ENCODE peak calls at places on chromosomes 4 and X, in four cellular contexts. R is HCT116, G is endothelial cell of umbilical vein, A is A549. B is an unnamed sample.

GRCh38 chrX:71111141-71111843 is at the start of gene IL2RG:
- DNase-seq in R (no peak), A (no peak), G (no peak), B (no peak)

GRCh38 chr4:74054483-74055032 is 16.1 kb upstream of the CXCL3 start:
- DNase-seq in R (no peak), G (no peak), A (no peak), B (no peak)

GRCh38 chrX:84634201-84634782 is 132.0 kb upstream of the HDX start:
- DNase-seq in G (no peak), R (no peak), A (no peak), B (no peak)

GRCh38 chr4:7722716-7723115 is 216.9 kb downstream of the AFAP1 start:
- DNase-seq in A (no peak), G (peak), R (no peak), B (no peak)

GRCh38 chr4:16120720-16121119 is 36.9 kb upstream of the PROM1 start:
- DNase-seq in R (no peak), A (no peak), G (no peak), B (no peak)

GRCh38 chrX:24860140-24860539 is 155.6 kb downstream of the ARX start:
- DNase-seq in A (no peak), R (no peak), G (peak), B (no peak)

GRCh38 chrX:46710425-46710824 is 48.5 kb downstream of the SLC9A7 start:
- DNase-seq in R (no peak), G (no peak), A (peak), B (no peak)

GRCh38 chrX:77446840-77447239 is 349 bp upstream of the FGF16 start:
- DNase-seq in A (no peak), R (no peak), G (peak), B (no peak)

GRCh38 chrX:11461181-11462001 is 168.2 kb downstream of the AMELX start:
- DNase-seq in G (peak), A (no peak), R (no peak), B (no peak)

GRCh38 chr4:24595662-24596061 is 11.3 kb upstream of the DHX15 start:
- DNase-seq in A (no peak), R (no peak), G (no peak), B (no peak)

GRCh38 chr4:176054942-176055341 is 10.7 kb upstream of the WDR17 start:
- DNase-seq in R (no peak), G (no peak), A (no peak), B (no peak)

GRCh38 chrX:23134171-23134570 is 134.4 kb downstream of the DDX53 start:
- DNase-seq in G (no peak), A (no peak), R (no peak), B (no peak)

GRCh38 chrX:40866878-40867277 is 131.5 kb upstream of the MED14 start:
- DNase-seq in A (no peak), G (peak), R (no peak), B (no peak)
- TF ChIP-seq MAX in A (no peak), G (no peak), R (no peak), B (no peak)

DNA sequence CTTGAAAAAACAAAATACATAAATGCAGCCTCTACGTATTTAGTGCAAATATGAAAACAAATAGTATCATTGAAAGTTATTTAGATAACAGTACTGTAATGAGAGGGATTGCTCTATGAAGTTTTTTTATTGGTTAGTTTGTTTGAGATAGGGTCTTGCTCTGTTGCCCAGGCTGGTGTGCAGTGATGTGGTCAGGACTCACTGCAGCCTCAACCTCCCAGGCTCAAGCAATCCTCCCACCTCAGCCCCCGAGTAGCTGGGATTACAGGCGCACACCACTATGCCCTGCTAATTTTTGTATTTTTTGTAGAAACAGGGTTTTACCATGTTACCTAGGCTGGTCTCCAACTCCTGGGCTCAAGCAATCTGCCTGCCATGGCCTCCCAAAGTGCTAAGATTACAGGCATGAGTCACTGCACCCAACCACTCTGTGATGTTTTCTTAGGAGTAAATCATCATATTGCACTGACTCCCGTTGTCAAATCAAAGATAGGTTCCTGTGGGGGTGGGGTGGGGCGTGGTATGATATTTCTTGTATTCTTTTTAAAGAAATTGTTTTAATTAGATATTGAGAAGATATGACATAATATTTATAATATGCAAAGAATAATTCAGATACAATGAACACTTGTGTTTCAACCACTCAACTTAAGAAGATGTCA is 75.8 kb downstream of the ATG4A start:
- DNase-seq in R (peak), G (peak), A (peak), B (no peak)
- TF ChIP-seq MAX in R (no peak), G (no peak), A (no peak), B (no peak)

GRCh38 chr4:14810568-14810967 is 191.7 kb upstream of the CPEB2 start:
- DNase-seq in R (no peak), G (no peak), A (no peak), B (no peak)

GRCh38 chr4:14807857-14808256 is 194.4 kb upstream of the CPEB2 start:
- DNase-seq in G (no peak), R (no peak), A (no peak), B (no peak)

GRCh38 chr4:14812101-14812500 is 190.2 kb upstream of the CPEB2 start:
- DNase-seq in G (no peak), A (no peak), R (no peak), B (no peak)

GRCh38 chr4:14809203-14809602 is 193.1 kb upstream of the CPEB2 start:
- DNase-seq in A (no peak), R (no peak), G (no peak), B (no peak)

DNA sequence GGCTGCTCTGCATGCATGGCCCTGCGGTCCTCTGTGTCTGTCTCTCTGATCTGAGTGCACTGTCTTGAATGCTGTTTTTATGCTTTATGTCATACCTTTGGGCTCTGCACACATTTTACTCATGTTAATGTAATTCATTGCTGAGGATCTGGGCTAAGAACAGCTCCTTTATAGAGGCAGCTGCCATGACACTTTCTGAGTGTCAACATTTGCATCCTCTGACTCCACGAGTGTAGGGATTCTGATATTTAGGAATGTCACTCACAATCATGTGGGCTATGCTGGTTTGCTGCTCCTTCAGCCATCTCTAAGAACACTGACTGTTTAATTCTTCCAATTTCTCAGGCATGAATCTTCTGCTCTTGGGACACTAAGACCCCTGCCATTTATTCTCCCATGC is 192.2 kb upstream of the CPEB2 start:
- DNase-seq in R (no peak), A (no peak), G (no peak), B (no peak)
- TF ChIP-seq MAX in R (no peak), A (no peak), G (no peak), B (no peak)

DNA sequence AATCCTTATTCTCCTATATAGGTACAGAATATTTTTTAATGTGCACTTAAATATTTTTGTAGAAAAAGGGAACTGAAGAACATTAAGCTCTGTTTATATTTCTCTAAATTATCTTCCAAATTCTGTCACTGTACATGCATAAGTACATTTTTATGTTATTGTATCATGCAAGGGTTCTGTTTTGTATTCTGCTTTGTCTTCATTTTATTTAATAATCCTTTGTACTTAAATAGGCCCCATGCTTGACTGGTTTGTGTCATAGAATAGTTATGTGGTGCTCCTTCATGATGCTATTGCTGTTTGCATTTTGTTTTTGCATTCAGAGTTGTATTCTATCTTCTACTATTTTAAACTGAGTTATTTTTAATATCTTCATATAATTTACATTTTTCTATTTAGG is 111.9 kb upstream of the EDNRA start:
- DNase-seq in G (no peak), A (no peak), R (no peak), B (no peak)
- TF ChIP-seq MAX in G (no peak), A (no peak), R (no peak), B (no peak)

GRCh38 chrX:118593407-118593806 is 97.8 kb downstream of the DOCK11 start:
- DNase-seq in G (no peak), R (no peak), A (no peak), B (no peak)

GRCh38 chrX:118596428-118596827 is 100.8 kb downstream of the DOCK11 start:
- DNase-seq in G (no peak), R (no peak), A (no peak), B (no peak)

GRCh38 chrX:118595501-118596042 is 100.0 kb downstream of the DOCK11 start:
- DNase-seq in R (no peak), G (no peak), A (no peak), B (no peak)

GRCh38 chrX:118594697-118595420 is 99.2 kb downstream of the DOCK11 start:
- DNase-seq in A (no peak), G (no peak), R (no peak), B (no peak)
- TF ChIP-seq MAX in A (no peak), G (no peak), R (no peak), B (no peak)

GRCh38 chrX:72573158-72573511 is 492 bp upstream of the HDAC8 start:
- DNase-seq in R (no peak), A (no peak), G (no peak), B (no peak)
- TF ChIP-seq MAX in R (no peak), A (no peak), G (no peak), B (no peak)